ENCODE peak calls at places on chromosomes 13 and 19, in five cellular contexts. One of them, this sample, is unnamed.

GRCh38 chr13:107170270-107170931 is 602.5 kb upstream of the ARGLU1 start:
- DNase-seq in left lung: no peak
- DNase-seq in DMS153: no peak
- DNase-seq in AG09319: no peak
- DNase-seq in nucleus accumbens: no peak
- DNase-seq in this sample: no peak

GRCh38 chr13:51674276-51674675 is 90.0 kb downstream of the WDFY2 start:
- DNase-seq in AG09319: no peak
- DNase-seq in nucleus accumbens: no peak
- DNase-seq in left lung: peak
- DNase-seq in DMS153: peak
- DNase-seq in this sample: no peak

GRCh38 chr13:80877209-80877943 is 536.5 kb upstream of the SPRY2 start:
- DNase-seq in nucleus accumbens: no peak
- DNase-seq in DMS153: no peak
- DNase-seq in AG09319: no peak
- DNase-seq in left lung: no peak
- DNase-seq in this sample: no peak

GRCh38 chr19:50818859-50819472 is 4.6 kb downstream of the KLK1 start:
- DNase-seq in left lung: no peak
- DNase-seq in nucleus accumbens: no peak
- DNase-seq in AG09319: no peak
- DNase-seq in DMS153: no peak
- DNase-seq in this sample: no peak

GRCh38 chr19:41895745-41896580 is 13.0 kb downstream of the ARHGEF1 start:
- DNase-seq in DMS153: no peak
- DNase-seq in nucleus accumbens: no peak
- DNase-seq in AG09319: no peak
- DNase-seq in left lung: no peak
- DNase-seq in this sample: no peak

GRCh38 chr19:12694641-12695040 is 1.8 kb downstream of the FBXW9 start:
- DNase-seq in left lung: peak
- DNase-seq in DMS153: no peak
- DNase-seq in AG09319: no peak
- DNase-seq in nucleus accumbens: no peak
- DNase-seq in this sample: no peak

GRCh38 chr13:43305416-43305815 is 282.0 kb downstream of the DNAJC15 start:
- DNase-seq in DMS153: no peak
- DNase-seq in AG09319: no peak
- DNase-seq in left lung: no peak
- DNase-seq in nucleus accumbens: no peak
- DNase-seq in this sample: no peak

GRCh38 chr13:94427313-94427712 is 52.2 kb downstream of the DCT start:
- DNase-seq in left lung: no peak
- DNase-seq in nucleus accumbens: no peak
- DNase-seq in AG09319: no peak
- DNase-seq in DMS153: no peak
- DNase-seq in this sample: no peak

GRCh38 chr19:1283917-1284292 is 1.8 kb upstream of the EFNA2 start:
- DNase-seq in DMS153: no peak
- DNase-seq in AG09319: no peak
- DNase-seq in nucleus accumbens: no peak
- DNase-seq in left lung: no peak
- DNase-seq in this sample: no peak

GRCh38 chr19:2771786-2772674 is 11.0 kb downstream of the SGTA start:
- DNase-seq in nucleus accumbens: no peak
- DNase-seq in left lung: no peak
- DNase-seq in DMS153: no peak
- DNase-seq in AG09319: no peak
- DNase-seq in this sample: no peak

GRCh38 chr19:23318143-23318542 is 67.9 kb upstream of the ZNF724 start:
- DNase-seq in AG09319: no peak
- DNase-seq in nucleus accumbens: no peak
- DNase-seq in DMS153: no peak
- DNase-seq in left lung: no peak
- DNase-seq in this sample: no peak

GRCh38 chr19:56934438-56935090 is 94.0 kb upstream of the PEG3 start:
- DNase-seq in AG09319: no peak
- DNase-seq in nucleus accumbens: no peak
- DNase-seq in DMS153: no peak
- DNase-seq in left lung: no peak
- DNase-seq in this sample: no peak

GRCh38 chr19:46471116-46471733 is at the start of gene PNMA8A:
- DNase-seq in nucleus accumbens: peak
- DNase-seq in AG09319: no peak
- DNase-seq in left lung: peak
- DNase-seq in DMS153: peak
- DNase-seq in this sample: peak

GRCh38 chr19:1767464-1767933 is 14.2 kb downstream of the ONECUT3 start:
- DNase-seq in DMS153: no peak
- DNase-seq in AG09319: no peak
- DNase-seq in nucleus accumbens: no peak
- DNase-seq in left lung: peak
- DNase-seq in this sample: peak